ENCODE peak calls at places on chromosomes 7 and 10, in six cellular contexts. X is OCI-LY7, Y is fibroblast of lung, K is PC-9, T is H9, L is keratinocyte. C is an unnamed sample.

GRCh38 chr10:51960494-51960895 is 261.1 kb upstream of the CSTF2T start:
- DNase-seq in X (peak; percentile 45), Y (peak; percentile 22), K (no peak), T (no peak), L (no peak), C (peak; percentile 10)

GRCh38 chr10:119210633-119211032 is 3.3 kb downstream of the GRK5 start:
- DNase-seq in X (no peak), Y (no peak), K (no peak), T (no peak), L (no peak), C (no peak)

GRCh38 chr7:34175837-34176236 is 270.5 kb downstream of the BMPER start:
- DNase-seq in X (no peak), Y (no peak), K (no peak), T (no peak), L (no peak), C (no peak)

GRCh38 chr7:124086843-124087242 is 54.0 kb upstream of the TMEM229A start:
- DNase-seq in X (no peak), Y (peak; percentile 3), K (no peak), T (no peak), L (no peak), C (no peak)

GRCh38 chr10:67790534-67791408 is 47.2 kb downstream of the DNAJC12 start:
- DNase-seq in X (peak; percentile 64), Y (peak; percentile 26), K (peak; percentile 71), T (no peak), L (no peak), C (peak; percentile 57)

GRCh38 chr7:65554-65953 is 126.8 kb upstream of the FAM20C start:
- DNase-seq in X (no peak), Y (peak; percentile 76), K (no peak), T (no peak), L (no peak), C (no peak)

GRCh38 chr7:100867040-100867795 is at the start of gene TRIP6:
- DNase-seq in X (no peak), Y (peak; percentile 94), K (peak; percentile 80), T (peak; percentile 86), L (no peak), C (peak; percentile 68)

GRCh38 chr10:75417522-75417927 is 13.9 kb upstream of the LRMDA start:
- DNase-seq in X (no peak), Y (peak; percentile 48), K (peak; percentile 64), T (peak; percentile 92), L (no peak), C (no peak)

GRCh38 chr7:39624202-39624807 is 933 bp downstream of the RALA start:
- DNase-seq in X (peak; percentile 24), Y (peak; percentile 35), K (peak; percentile 60), T (no peak), L (no peak), C (no peak)

GRCh38 chr10:5449823-5450222 is 37.5 kb downstream of the NET1 start:
- DNase-seq in X (no peak), Y (peak; percentile 89), K (peak; percentile 52), T (no peak), L (no peak), C (no peak)

GRCh38 chr10:42970451-42971250 is 106.2 kb upstream of the RET start:
- DNase-seq in X (no peak), Y (no peak), K (no peak), T (peak; percentile 22), L (no peak), C (no peak)

GRCh38 chr10:116880716-116881440 is 31.6 kb downstream of the ENO4 start:
- DNase-seq in X (no peak), Y (peak; percentile 50), K (no peak), T (no peak), L (no peak), C (no peak)

GRCh38 chr7:542935-543789 is 23.5 kb upstream of the PDGFA start:
- DNase-seq in X (no peak), Y (peak; percentile 94), K (peak; percentile 89), T (no peak), L (no peak), C (no peak)

GRCh38 chr7:45203947-45204445 is 46.4 kb downstream of the RAMP3 start:
- DNase-seq in X (no peak), Y (peak; percentile 10), K (no peak), T (no peak), L (no peak), C (no peak)

GRCh38 chr10:116742367-116743265 is at the start of gene HSPA12A:
- DNase-seq in X (no peak), Y (peak; percentile 89), K (peak; percentile 85), T (peak; percentile 74), L (no peak), C (peak; percentile 50)

GRCh38 chr7:45921699-45922519 is 837 bp upstream of the IGFBP3 start:
- DNase-seq in X (peak; percentile 4), Y (peak; percentile 67), K (no peak), T (peak; percentile 81), L (no peak), C (peak; percentile 44)

GRCh38 chr7:30143748-30144251 is 9.0 kb downstream of the MTURN start:
- DNase-seq in X (no peak), Y (peak; percentile 59), K (peak; percentile 99), T (no peak), L (no peak), C (no peak)

GRCh38 chr10:6163364-6164270 is 39.1 kb upstream of the PFKFB3 start:
- DNase-seq in X (peak; percentile 97), Y (peak; percentile 82), K (peak; percentile 57), T (peak; percentile 80), L (no peak), C (peak; percentile 69)

GRCh38 chr7:2715341-2716231 is 27.6 kb downstream of the AMZ1 start:
- DNase-seq in X (peak; percentile 36), Y (no peak), K (no peak), T (no peak), L (no peak), C (no peak)

GRCh38 chr10:30911303-30911863 is 120.3 kb downstream of the ZNF438 start:
- DNase-seq in X (no peak), Y (no peak), K (no peak), T (no peak), L (no peak), C (no peak)

GRCh38 chr10:16809074-16809718 is 8.0 kb downstream of the RSU1 start:
- DNase-seq in X (peak; percentile 42), Y (peak; percentile 18), K (no peak), T (peak; percentile 63), L (no peak), C (peak; percentile 31)

GRCh38 chr10:118238573-118239240 is 103.4 kb downstream of the FAM204A start:
- DNase-seq in X (no peak), Y (peak; percentile 12), K (peak; percentile 35), T (no peak), L (no peak), C (no peak)

GRCh38 chr7:30091431-30092386 is 43.1 kb upstream of the MTURN start:
- DNase-seq in X (no peak), Y (peak; percentile 91), K (peak; percentile 84), T (no peak), L (no peak), C (no peak)

GRCh38 chr7:106016331-106016730 is 53.3 kb downstream of the CDHR3 start:
- DNase-seq in X (no peak), Y (no peak), K (no peak), T (no peak), L (no peak), C (no peak)

GRCh38 chr7:104857458-104858425 is 156.3 kb upstream of the KMT2E start:
- DNase-seq in X (no peak), Y (no peak), K (no peak), T (no peak), L (no peak), C (no peak)

GRCh38 chr10:74244097-74244685 is 93.2 kb downstream of the ADK start:
- DNase-seq in X (peak; percentile 63), Y (peak; percentile 47), K (peak; percentile 53), T (no peak), L (no peak), C (peak; percentile 42)

GRCh38 chr7:109635374-109635773 is 1065.7 kb downstream of the DNAJB9 start:
- DNase-seq in X (no peak), Y (no peak), K (no peak), T (no peak), L (no peak), C (no peak)

GRCh38 chr10:61215276-61215675 is 237.9 kb downstream of the TMEM26 start:
- DNase-seq in X (no peak), Y (peak; percentile 1), K (no peak), T (no peak), L (no peak), C (no peak)

GRCh38 chr7:28528899-28529298 is 116.6 kb downstream of the CREB5 start:
- DNase-seq in X (no peak), Y (peak; percentile 14), K (no peak), T (no peak), L (no peak), C (no peak)

DNA sequence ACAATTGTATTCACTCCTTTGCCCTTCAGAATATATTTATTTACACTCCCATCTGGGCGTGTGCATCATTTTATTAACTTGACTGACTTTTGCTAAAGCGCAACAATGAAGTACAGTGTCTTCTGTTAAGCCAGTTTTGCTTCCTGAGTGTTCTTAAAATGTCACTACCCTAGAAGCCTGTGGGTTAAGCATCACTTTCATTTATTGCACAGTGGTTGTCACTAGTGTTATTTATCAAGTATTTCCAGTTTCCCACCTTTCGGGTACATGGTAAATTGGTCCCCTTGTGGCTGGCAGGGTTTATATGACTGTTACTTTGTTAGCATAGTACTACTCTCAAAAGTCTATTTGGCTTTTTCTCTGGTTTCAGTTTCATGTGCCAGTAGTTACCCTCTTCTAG is 3.3 kb downstream of the HILPDA start:
- DNase-seq in X (no peak), Y (no peak), K (no peak), T (no peak), L (no peak), C (no peak)
- H3K4me2 ChIP-seq in X (peak overlapping the region; percentile 79), Y (no peak overlapping the region), K (peak overlapping the region; percentile 86), T (no peak overlapping the region), L (peak overlapping the region; percentile 10), C (peak overlapping the region; percentile 7)

GRCh38 chr10:12703141-12703540 is 298.4 kb downstream of the CCDC3 start:
- DNase-seq in X (no peak), Y (peak; percentile 63), K (no peak), T (no peak), L (no peak), C (no peak)

GRCh38 chr10:12703813-12704212 is 297.7 kb downstream of the CCDC3 start:
- DNase-seq in X (no peak), Y (peak; percentile 90), K (peak; percentile 86), T (no peak), L (no peak), C (no peak)

GRCh38 chr10:12702215-12702614 is 299.3 kb downstream of the CCDC3 start:
- DNase-seq in X (no peak), Y (no peak), K (no peak), T (no peak), L (no peak), C (no peak)

GRCh38 chr10:12705943-12706342 is 295.6 kb downstream of the CCDC3 start:
- DNase-seq in X (no peak), Y (peak; percentile 29), K (peak; percentile 44), T (no peak), L (no peak), C (no peak)

GRCh38 chr10:12704488-12704887 is 297.0 kb downstream of the CCDC3 start:
- DNase-seq in X (no peak), Y (peak; percentile 37), K (peak; percentile 79), T (no peak), L (no peak), C (no peak)
- H3K4me2 ChIP-seq in X (no peak overlapping the region), Y (peak overlapping the region; percentile 46), K (peak overlapping the region; percentile 77), T (no peak overlapping the region), L (peak overlapping the region; percentile 59), C (peak overlapping the region; percentile 47)

GRCh38 chr7:47635091-47636090 is 53.5 kb upstream of the TNS3 start:
- DNase-seq in X (no peak), Y (no peak), K (peak; percentile 80), T (peak; percentile 56), L (peak; percentile 30), C (no peak)
- H3K4me2 ChIP-seq in X (peak overlapping the region; percentile 51), Y (no peak overlapping the region), K (peak overlapping the region; percentile 87), T (peak overlapping the region; percentile 18), L (peak overlapping the region; percentile 81), C (peak overlapping the region; percentile 51)

GRCh38 chr10:103492655-103493261 is 747 bp upstream of the NEURL1 start:
- DNase-seq in X (no peak), Y (no peak), K (no peak), T (no peak), L (no peak), C (no peak)
- H3K4me2 ChIP-seq in X (peak overlapping the region; percentile 83), Y (peak overlapping the region; percentile 1), K (peak overlapping the region; percentile 82), T (peak overlapping the region; percentile 39), L (peak overlapping the region; percentile 50), C (peak overlapping the region; percentile 54)